ENCODE peak calls at places on chromosomes 3 and 15, in eight cellular contexts. Y is breast epithelium, S is Peyer's patch, G is lower lobe of right lung, M is BJ, X is coronary artery, B is GM06990, A is foreskin fibroblast. H is an unnamed sample.

GRCh38 chr3:100033814-100034490 is 80.3 kb downstream of the FILIP1L start:
- DNase-seq in Y (no peak), S (no peak), G (no peak), M (no peak), X (no peak), B (no peak), A (no peak), H (peak)

GRCh38 chr3:115790759-115791158 is 167.4 kb downstream of the GAP43 start:
- DNase-seq in Y (no peak), S (no peak), G (no peak), M (peak), X (no peak), B (no peak), A (peak), H (peak)

GRCh38 chr3:50333744-50334328 is 5.8 kb upstream of the TUSC2 start:
- DNase-seq in Y (no peak), S (no peak), G (no peak), M (no peak), X (peak), B (no peak), A (peak), H (peak)

GRCh38 chr15:41917767-41918430 is 24.0 kb upstream of the SPTBN5 start:
- DNase-seq in Y (no peak), S (no peak), G (no peak), M (no peak), X (peak), B (no peak), A (peak), H (peak)

GRCh38 chr3:196867155-196867506 is 589 bp upstream of the SENP5 start:
- DNase-seq in Y (no peak), S (no peak), G (no peak), M (no peak), X (no peak), B (no peak), A (no peak), H (no peak)

GRCh38 chr3:119229190-119229589 is 11.5 kb downstream of the B4GALT4 start:
- DNase-seq in Y (no peak), S (no peak), G (no peak), M (no peak), X (no peak), B (no peak), A (no peak), H (no peak)

GRCh38 chr15:31228980-31229826 is 97.4 kb upstream of the KLF13 start:
- DNase-seq in Y (no peak), S (peak), G (peak), M (no peak), X (no peak), B (peak), A (no peak), H (no peak)

GRCh38 chr15:100201376-100202280 is 140.1 kb downstream of the ADAMTS17 start:
- DNase-seq in Y (no peak), S (no peak), G (no peak), M (no peak), X (peak), B (peak), A (no peak), H (no peak)

GRCh38 chr3:187568171-187568570 is 102.0 kb downstream of the SST start:
- DNase-seq in Y (no peak), S (no peak), G (no peak), M (no peak), X (no peak), B (no peak), A (no peak), H (no peak)

GRCh38 chr15:66803182-66803729 is 101.2 kb downstream of the SMAD6 start:
- DNase-seq in Y (peak), S (peak), G (peak), M (peak), X (peak), B (no peak), A (peak), H (peak)

DNA sequence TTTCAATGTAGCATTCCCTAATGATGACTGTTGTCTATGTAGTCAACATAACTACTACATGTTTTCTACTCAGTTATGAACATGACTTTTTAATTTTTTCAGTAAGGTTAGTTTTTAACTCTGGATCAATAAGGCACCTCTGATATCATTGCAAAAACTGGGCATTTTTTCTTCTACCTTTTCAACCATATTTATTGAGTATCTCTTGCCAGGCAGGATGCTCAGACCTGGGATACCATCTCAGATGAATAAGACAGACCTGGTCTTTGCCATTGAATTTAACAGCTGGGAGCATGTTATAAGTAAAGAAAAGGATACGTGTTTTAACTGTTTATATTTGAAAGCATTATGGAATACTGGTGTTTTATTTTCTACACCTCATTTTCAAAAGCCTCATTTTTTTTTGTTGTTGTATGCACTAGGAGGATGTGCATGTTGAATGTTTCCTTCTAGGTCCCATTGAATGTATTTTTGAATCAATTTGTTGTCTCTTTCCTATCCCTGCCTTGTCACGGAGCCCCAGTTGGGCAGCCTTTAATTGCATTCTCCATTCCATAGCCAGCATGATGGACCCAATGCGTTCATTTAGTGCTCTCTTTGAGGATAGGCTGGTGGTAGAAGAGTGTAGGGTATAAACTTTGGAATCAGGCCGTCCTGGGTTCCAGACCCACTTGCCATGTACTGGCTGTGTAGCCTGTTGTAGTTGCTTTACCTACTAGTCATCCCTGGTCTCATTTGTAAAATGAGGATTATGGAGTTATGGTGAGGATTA is 3.7 kb downstream of the TGFBR2 start:
- DNase-seq in Y (no peak), S (no peak), G (no peak), M (no peak), X (no peak), B (no peak), A (no peak), H (no peak)
- H3K4me3 ChIP-seq in Y (peak), S (peak), G (peak), M (no peak), X (peak), B (no peak), A (no peak), H (peak)

DNA sequence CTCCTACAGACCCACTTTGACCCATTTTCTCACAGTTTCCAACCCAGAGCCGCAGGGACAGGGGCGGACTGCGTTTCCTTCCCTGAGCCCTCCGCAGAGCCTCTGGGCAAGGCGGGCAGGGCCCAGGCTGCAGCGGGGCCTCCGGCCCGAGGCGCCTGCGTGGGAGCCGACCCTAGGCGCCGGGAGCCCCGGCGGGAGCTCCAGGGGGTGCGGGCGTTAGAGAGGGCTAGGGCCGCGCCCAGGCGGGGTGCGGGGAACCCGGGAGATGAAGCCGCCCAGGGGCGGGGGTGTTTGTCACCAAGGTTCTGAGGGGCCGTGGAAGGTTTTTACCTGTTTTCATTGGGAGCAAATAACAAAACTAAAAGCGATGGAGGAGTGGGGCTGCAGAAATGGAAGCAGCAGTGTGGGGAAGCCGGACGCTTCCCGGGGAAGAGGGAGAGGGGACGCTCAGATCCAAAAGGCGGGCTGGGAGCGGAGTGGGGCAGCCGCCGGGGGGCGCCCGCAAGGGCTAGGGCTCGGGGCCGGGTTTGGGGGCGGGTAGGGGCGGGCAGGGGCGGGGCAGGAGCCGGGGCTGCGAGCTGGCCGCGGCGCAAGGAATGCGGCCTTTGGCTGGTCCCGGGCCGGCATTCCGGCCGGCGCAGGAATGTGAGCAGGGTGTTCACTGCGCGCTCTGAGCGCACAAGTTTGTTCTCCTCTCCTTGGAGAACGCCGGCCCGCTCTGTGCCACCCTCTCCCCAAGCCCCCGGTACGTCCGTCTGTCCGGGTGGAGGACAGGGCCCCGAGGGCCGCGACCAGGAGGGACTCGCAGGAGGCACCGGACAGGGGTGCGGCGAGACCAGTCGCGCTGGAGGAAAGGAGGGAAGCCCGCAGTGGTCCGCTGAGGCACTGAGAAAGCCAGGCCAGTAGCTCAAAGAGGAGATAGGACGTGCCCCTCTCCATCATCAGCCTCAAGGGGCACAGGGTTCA is 61.1 kb downstream of the AMOTL2 start:
- DNase-seq in Y (peak), S (no peak), G (peak), M (no peak), X (peak), B (no peak), A (peak), H (peak)
- TF ChIP-seq CTCF in Y (no peak), S (peak), G (peak), M (peak), X (peak), B (no peak), A (peak), H (peak)

GRCh38 chr3:170360916-170361315 is 3.4 kb downstream of the SKIL start:
- DNase-seq in Y (no peak), S (no peak), G (no peak), M (no peak), X (no peak), B (no peak), A (no peak), H (no peak)

GRCh38 chr3:170357920-170358854 is 672 bp downstream of the SKIL start:
- DNase-seq in Y (peak), S (peak), G (peak), M (no peak), X (peak), B (peak), A (peak), H (peak)

GRCh38 chr3:170357176-170357919 is at the start of gene SKIL:
- DNase-seq in Y (peak), S (peak), G (peak), M (peak), X (peak), B (peak), A (peak), H (peak)

GRCh38 chr3:170360476-170360875 is 3.0 kb downstream of the SKIL start:
- DNase-seq in Y (no peak), S (no peak), G (no peak), M (no peak), X (no peak), B (no peak), A (peak), H (peak)

DNA sequence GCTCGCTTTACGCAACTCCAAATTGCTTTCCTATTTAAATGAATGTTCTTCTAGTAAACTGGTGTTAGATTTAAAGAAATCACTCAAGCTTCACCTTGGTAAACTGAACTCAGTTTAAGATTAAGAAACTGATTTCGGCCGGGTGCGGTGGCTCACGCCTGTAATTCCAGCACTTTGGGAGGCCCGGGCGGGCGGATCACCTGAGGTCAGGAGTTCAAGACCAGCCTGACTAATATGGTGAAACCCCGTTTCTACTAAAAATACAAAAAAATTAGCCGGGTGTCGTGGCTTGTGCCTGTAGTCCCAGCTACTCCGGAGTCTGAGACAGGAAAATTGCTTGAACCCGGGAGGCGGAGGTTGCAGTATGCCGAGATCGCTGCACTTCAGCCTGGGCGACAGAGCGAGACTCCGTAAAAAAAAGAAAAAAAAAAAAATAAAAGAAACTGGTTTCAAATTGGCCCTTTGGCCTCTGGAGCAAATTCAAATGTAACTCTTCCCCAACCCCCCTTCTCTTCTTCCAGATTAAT is 1.7 kb downstream of the SKIL start:
- DNase-seq in Y (no peak), S (no peak), G (no peak), M (no peak), X (no peak), B (no peak), A (no peak), H (no peak)
- H3K4me3 ChIP-seq in Y (peak), S (no peak), G (peak), M (peak), X (peak), B (peak), A (peak), H (peak)

GRCh38 chr3:36678216-36679013 is 85.9 kb downstream of the DCLK3 start:
- DNase-seq in Y (no peak), S (no peak), G (no peak), M (no peak), X (no peak), B (no peak), A (peak), H (peak)

GRCh38 chr3:36674816-36675215 is 89.5 kb downstream of the DCLK3 start:
- DNase-seq in Y (no peak), S (no peak), G (no peak), M (no peak), X (no peak), B (no peak), A (no peak), H (no peak)

GRCh38 chr3:36681867-36682266 is 82.5 kb downstream of the DCLK3 start:
- DNase-seq in Y (no peak), S (no peak), G (no peak), M (no peak), X (no peak), B (no peak), A (no peak), H (no peak)

GRCh38 chr3:36679384-36680200 is 84.8 kb downstream of the DCLK3 start:
- DNase-seq in Y (no peak), S (no peak), G (no peak), M (peak), X (no peak), B (peak), A (peak), H (peak)

GRCh38 chr3:36677331-36678007 is 86.9 kb downstream of the DCLK3 start:
- DNase-seq in Y (no peak), S (no peak), G (no peak), M (peak), X (no peak), B (peak), A (peak), H (peak)
- TF ChIP-seq CTCF in Y (no peak), S (no peak), G (no peak), M (peak), X (no peak), B (peak), A (no peak), H (peak)